ENCODE peak calls at places on chromosomes 7 and 10, in five cellular contexts. One of them, this sample, is unnamed.

GRCh38 chr7:131106681-131107342 is 220.9 kb upstream of the MKLN1 start:
- DNase-seq in memory B cell: peak
- DNase-seq in T-helper 2 cell: peak
- DNase-seq in non-pigmented ciliary epithelial cell: no peak
- DNase-seq in activated CD8-positive, alpha-beta T cell treated with anti-CD3 and anti-CD28 coated beads for 36 hours: peak
- DNase-seq in this sample: peak

GRCh38 chr7:2488272-2488645 is 12.1 kb upstream of the GRIFIN start:
- DNase-seq in activated CD8-positive, alpha-beta T cell treated with anti-CD3 and anti-CD28 coated beads for 36 hours: no peak
- DNase-seq in memory B cell: no peak
- DNase-seq in T-helper 2 cell: no peak
- DNase-seq in non-pigmented ciliary epithelial cell: no peak
- DNase-seq in this sample: no peak

GRCh38 chr10:101397140-101397539 is 43.2 kb downstream of the BTRC start:
- DNase-seq in T-helper 2 cell: no peak
- DNase-seq in memory B cell: peak
- DNase-seq in non-pigmented ciliary epithelial cell: peak
- DNase-seq in activated CD8-positive, alpha-beta T cell treated with anti-CD3 and anti-CD28 coated beads for 36 hours: peak
- DNase-seq in this sample: no peak

GRCh38 chr10:132510174-132510611 is 27.4 kb upstream of the INPP5A start:
- DNase-seq in memory B cell: no peak
- DNase-seq in T-helper 2 cell: no peak
- DNase-seq in non-pigmented ciliary epithelial cell: no peak
- DNase-seq in activated CD8-positive, alpha-beta T cell treated with anti-CD3 and anti-CD28 coated beads for 36 hours: no peak
- DNase-seq in this sample: no peak

GRCh38 chr10:78905940-78906308 is 162.8 kb upstream of the ZMIZ1 start:
- DNase-seq in memory B cell: no peak
- DNase-seq in non-pigmented ciliary epithelial cell: no peak
- DNase-seq in activated CD8-positive, alpha-beta T cell treated with anti-CD3 and anti-CD28 coated beads for 36 hours: no peak
- DNase-seq in T-helper 2 cell: no peak
- DNase-seq in this sample: peak

GRCh38 chr7:25262586-25262985 is 34.3 kb upstream of the NPVF start:
- DNase-seq in memory B cell: no peak
- DNase-seq in activated CD8-positive, alpha-beta T cell treated with anti-CD3 and anti-CD28 coated beads for 36 hours: no peak
- DNase-seq in non-pigmented ciliary epithelial cell: no peak
- DNase-seq in T-helper 2 cell: no peak
- DNase-seq in this sample: no peak

GRCh38 chr10:124648131-124648475 is 96.1 kb downstream of the FAM53B start:
- DNase-seq in memory B cell: no peak
- DNase-seq in T-helper 2 cell: no peak
- DNase-seq in activated CD8-positive, alpha-beta T cell treated with anti-CD3 and anti-CD28 coated beads for 36 hours: no peak
- DNase-seq in non-pigmented ciliary epithelial cell: no peak
- DNase-seq in this sample: no peak

GRCh38 chr7:90453259-90453891 is 16.1 kb upstream of the PTTG1IP2 start:
- DNase-seq in memory B cell: no peak
- DNase-seq in T-helper 2 cell: no peak
- DNase-seq in non-pigmented ciliary epithelial cell: no peak
- DNase-seq in activated CD8-positive, alpha-beta T cell treated with anti-CD3 and anti-CD28 coated beads for 36 hours: no peak
- DNase-seq in this sample: no peak

GRCh38 chr10:29811751-29812427 is 177.1 kb upstream of the SVIL start:
- DNase-seq in activated CD8-positive, alpha-beta T cell treated with anti-CD3 and anti-CD28 coated beads for 36 hours: peak
- DNase-seq in T-helper 2 cell: no peak
- DNase-seq in non-pigmented ciliary epithelial cell: peak
- DNase-seq in memory B cell: no peak
- DNase-seq in this sample: peak

GRCh38 chr7:91149518-91149917 is 114.7 kb upstream of the FZD1 start:
- DNase-seq in T-helper 2 cell: no peak
- DNase-seq in non-pigmented ciliary epithelial cell: no peak
- DNase-seq in activated CD8-positive, alpha-beta T cell treated with anti-CD3 and anti-CD28 coated beads for 36 hours: no peak
- DNase-seq in memory B cell: no peak
- DNase-seq in this sample: no peak

GRCh38 chr10:119362122-119362521 is 154.8 kb downstream of the GRK5 start:
- DNase-seq in activated CD8-positive, alpha-beta T cell treated with anti-CD3 and anti-CD28 coated beads for 36 hours: no peak
- DNase-seq in memory B cell: no peak
- DNase-seq in T-helper 2 cell: no peak
- DNase-seq in non-pigmented ciliary epithelial cell: no peak
- DNase-seq in this sample: no peak

GRCh38 chr10:8543361-8544056 is 489.0 kb downstream of the GATA3 start:
- DNase-seq in memory B cell: no peak
- DNase-seq in non-pigmented ciliary epithelial cell: no peak
- DNase-seq in activated CD8-positive, alpha-beta T cell treated with anti-CD3 and anti-CD28 coated beads for 36 hours: no peak
- DNase-seq in T-helper 2 cell: no peak
- DNase-seq in this sample: no peak

GRCh38 chr10:62924344-62924748 is 108.2 kb upstream of the EGR2 start:
- DNase-seq in T-helper 2 cell: no peak
- DNase-seq in non-pigmented ciliary epithelial cell: no peak
- DNase-seq in memory B cell: no peak
- DNase-seq in activated CD8-positive, alpha-beta T cell treated with anti-CD3 and anti-CD28 coated beads for 36 hours: no peak
- DNase-seq in this sample: no peak

GRCh38 chr10:79555354-79555753 is 4.9 kb downstream of the SFTPA2 start:
- DNase-seq in T-helper 2 cell: no peak
- DNase-seq in activated CD8-positive, alpha-beta T cell treated with anti-CD3 and anti-CD28 coated beads for 36 hours: no peak
- DNase-seq in memory B cell: no peak
- DNase-seq in non-pigmented ciliary epithelial cell: no peak
- DNase-seq in this sample: no peak

GRCh38 chr7:97342512-97342911 is 225.0 kb downstream of the SDHAF3 start:
- DNase-seq in T-helper 2 cell: no peak
- DNase-seq in non-pigmented ciliary epithelial cell: no peak
- DNase-seq in memory B cell: no peak
- DNase-seq in activated CD8-positive, alpha-beta T cell treated with anti-CD3 and anti-CD28 coated beads for 36 hours: no peak
- DNase-seq in this sample: no peak

GRCh38 chr7:95476904-95477594 is 8.7 kb upstream of the ASB4 start:
- DNase-seq in activated CD8-positive, alpha-beta T cell treated with anti-CD3 and anti-CD28 coated beads for 36 hours: peak
- DNase-seq in non-pigmented ciliary epithelial cell: no peak
- DNase-seq in T-helper 2 cell: peak
- DNase-seq in memory B cell: peak
- DNase-seq in this sample: peak

GRCh38 chr7:122764020-122764419 is 61.3 kb upstream of the RNF148 start:
- DNase-seq in activated CD8-positive, alpha-beta T cell treated with anti-CD3 and anti-CD28 coated beads for 36 hours: no peak
- DNase-seq in T-helper 2 cell: no peak
- DNase-seq in memory B cell: no peak
- DNase-seq in non-pigmented ciliary epithelial cell: no peak
- DNase-seq in this sample: no peak

GRCh38 chr10:71342850-71343773 is 24.1 kb downstream of the SLC29A3 start:
- DNase-seq in memory B cell: no peak
- DNase-seq in activated CD8-positive, alpha-beta T cell treated with anti-CD3 and anti-CD28 coated beads for 36 hours: no peak
- DNase-seq in non-pigmented ciliary epithelial cell: no peak
- DNase-seq in T-helper 2 cell: no peak
- DNase-seq in this sample: peak

GRCh38 chr10:10259013-10259412 is 758.7 kb upstream of the CELF2 start:
- DNase-seq in non-pigmented ciliary epithelial cell: no peak
- DNase-seq in T-helper 2 cell: no peak
- DNase-seq in activated CD8-positive, alpha-beta T cell treated with anti-CD3 and anti-CD28 coated beads for 36 hours: no peak
- DNase-seq in memory B cell: no peak
- DNase-seq in this sample: no peak

GRCh38 chr10:96995851-96996250 is 163.8 kb downstream of the LCOR start:
- DNase-seq in non-pigmented ciliary epithelial cell: no peak
- DNase-seq in memory B cell: no peak
- DNase-seq in T-helper 2 cell: no peak
- DNase-seq in activated CD8-positive, alpha-beta T cell treated with anti-CD3 and anti-CD28 coated beads for 36 hours: no peak
- DNase-seq in this sample: peak

This sample was measured in pons.